ENCODE peak calls at places on chromosome X, in nine cellular contexts. F is fibroblast of pulmonary artery; Z is GM23338; V is progenitor cell of endocrine pancreas; O is kidney; S is pancreas; T is CD4-positive, alpha-beta T cell; W is GM12864; H is astrocyte of the spinal cord. R is an unnamed sample.

GRCh38 chrX:71543316-71543715 is 10.4 kb downstream of the OGT start:
- DNase-seq in W (no peak), Z (no peak), H (peak; percentile 41), F (peak; percentile 66), O (no peak), S (no peak), T (no peak), V (no peak), R (no peak)

GRCh38 chrX:153573999-153574398 is 24.9 kb downstream of the CCNQ start:
- DNase-seq in Z (peak; percentile 54), O (no peak), W (no peak), S (no peak), V (no peak), T (no peak), F (no peak), H (no peak), R (no peak)

GRCh38 chrX:134713618-134714107 is 55.4 kb upstream of the PLAC1 start:
- DNase-seq in V (no peak), H (no peak), Z (no peak), S (no peak), F (no peak), T (no peak), W (no peak), O (no peak), R (no peak)

GRCh38 chrX:150935466-150935865 is 37.0 kb upstream of the CD99L2 start:
- DNase-seq in H (peak; percentile 38), W (no peak), F (peak; percentile 1), O (peak; percentile 74), Z (no peak), S (no peak), T (no peak), V (no peak), R (no peak)

GRCh38 chrX:48465336-48465933 is 4.6 kb downstream of the SLC38A5 start:
- DNase-seq in O (no peak), Z (no peak), F (peak; percentile 79), T (no peak), W (no peak), H (peak; percentile 83), V (no peak), S (no peak), R (no peak)

GRCh38 chrX:77085372-77085771 is 361.8 kb upstream of the FGF16 start:
- DNase-seq in Z (peak; percentile 4), V (no peak), H (no peak), F (no peak), O (no peak), T (no peak), W (no peak), S (no peak), R (no peak)

GRCh38 chrX:54977387-54977786 is 16.6 kb downstream of the PFKFB1 start:
- DNase-seq in O (no peak), H (no peak), T (no peak), V (no peak), W (no peak), F (no peak), S (no peak), Z (no peak), R (no peak)

GRCh38 chrX:13164611-13165010 is 120.2 kb upstream of the FAM9C start:
- DNase-seq in Z (peak; percentile 72), S (no peak), H (no peak), W (no peak), O (no peak), T (no peak), F (no peak), V (no peak), R (no peak)

GRCh38 chrX:142040906-142041305 is 137.2 kb downstream of the MAGEC1 start:
- DNase-seq in W (no peak), F (no peak), H (no peak), T (no peak), Z (peak; percentile 0), V (no peak), O (no peak), S (no peak), R (no peak)

DNA sequence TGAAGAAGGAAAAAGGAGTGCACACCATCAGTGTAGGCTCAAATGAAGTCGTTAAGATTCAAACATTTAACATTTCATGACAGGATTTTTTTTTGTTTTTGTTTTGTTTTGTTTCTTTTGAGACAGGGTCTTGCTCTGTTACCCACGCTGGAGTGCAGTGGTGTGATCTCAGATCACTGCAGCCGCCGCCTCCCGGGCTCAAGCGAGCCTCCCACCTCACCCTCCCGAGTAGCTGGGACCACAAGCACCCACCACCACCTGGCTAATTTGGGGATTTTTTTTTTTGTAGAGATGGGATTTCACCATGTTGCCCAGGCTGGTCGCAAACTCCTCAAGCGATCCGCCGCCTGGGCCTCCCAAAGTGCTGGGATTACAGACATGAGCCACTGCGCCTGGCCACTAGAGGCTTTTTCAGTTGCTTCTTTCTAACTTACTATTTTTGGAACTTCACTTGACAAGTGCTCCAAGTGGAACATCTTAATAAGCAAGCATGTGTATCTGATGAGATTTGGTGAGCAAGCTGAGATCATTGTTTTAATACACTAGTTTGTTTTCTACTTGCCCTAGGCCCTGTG is 78.9 kb upstream of the CNKSR2 start:
- DNase-seq in T (no peak), H (no peak), S (no peak), F (no peak), Z (peak; percentile 32), W (no peak), V (no peak), O (no peak), R (no peak)
- TF ChIP-seq CTCF in T (no peak), H (no peak), S (no peak), F (no peak), Z (no peak), W (no peak), V (no peak), O (no peak), R (no peak)

GRCh38 chrX:7946960-7947359 is 19.7 kb upstream of the PNPLA4 start:
- DNase-seq in T (no peak), Z (peak; percentile 2), O (no peak), S (no peak), F (no peak), W (no peak), H (no peak), V (no peak), R (no peak)

GRCh38 chrX:7943600-7944245 is 16.5 kb upstream of the PNPLA4 start:
- DNase-seq in O (no peak), F (no peak), S (no peak), V (no peak), Z (no peak), T (no peak), H (peak; percentile 22), W (no peak), R (no peak)

GRCh38 chrX:7941390-7942042 is 14.3 kb upstream of the PNPLA4 start:
- DNase-seq in W (no peak), O (no peak), T (no peak), Z (peak; percentile 37), F (peak; percentile 6), V (peak; percentile 11), S (no peak), H (peak; percentile 23), R (no peak)
- TF ChIP-seq CTCF in W (peak; percentile 39), O (no peak), T (no peak), Z (peak; percentile 50), F (peak; percentile 39), V (peak; percentile 62), S (no peak), H (peak; percentile 56), R (no peak)

GRCh38 chrX:24150051-24150790 is 692 bp downstream of the ZFX start:
- DNase-seq in H (peak; percentile 97), F (peak; percentile 85), Z (peak; percentile 83), O (peak; percentile 98), V (peak; percentile 85), S (peak; percentile 94), T (peak; percentile 66), W (peak; percentile 66), R (peak; percentile 90)

GRCh38 chrX:24148118-24148517 is 1.4 kb upstream of the ZFX start:
- DNase-seq in S (no peak), O (no peak), H (peak; percentile 29), Z (no peak), F (no peak), W (no peak), V (no peak), T (no peak), R (no peak)

GRCh38 chrX:24151513-24151912 is 2.0 kb downstream of the ZFX start:
- DNase-seq in Z (no peak), S (no peak), H (no peak), V (no peak), W (no peak), O (no peak), T (no peak), F (no peak), R (no peak)

GRCh38 chrX:24148535-24149345 is 789 bp upstream of the ZFX start:
- DNase-seq in W (no peak), V (no peak), F (peak; percentile 51), Z (no peak), H (peak; percentile 48), T (no peak), S (no peak), O (no peak), R (no peak)

GRCh38 chrX:24149346-24150050 is at the start of gene ZFX:
- DNase-seq in O (peak; percentile 95), T (peak; percentile 53), F (peak; percentile 59), V (peak; percentile 56), W (no peak), Z (no peak), S (peak; percentile 84), H (peak; percentile 74), R (peak; percentile 75)
- TF ChIP-seq CTCF in O (no peak), T (no peak), F (no peak), V (no peak), W (no peak), Z (no peak), S (no peak), H (peak; percentile 7), R (no peak)

DNA sequence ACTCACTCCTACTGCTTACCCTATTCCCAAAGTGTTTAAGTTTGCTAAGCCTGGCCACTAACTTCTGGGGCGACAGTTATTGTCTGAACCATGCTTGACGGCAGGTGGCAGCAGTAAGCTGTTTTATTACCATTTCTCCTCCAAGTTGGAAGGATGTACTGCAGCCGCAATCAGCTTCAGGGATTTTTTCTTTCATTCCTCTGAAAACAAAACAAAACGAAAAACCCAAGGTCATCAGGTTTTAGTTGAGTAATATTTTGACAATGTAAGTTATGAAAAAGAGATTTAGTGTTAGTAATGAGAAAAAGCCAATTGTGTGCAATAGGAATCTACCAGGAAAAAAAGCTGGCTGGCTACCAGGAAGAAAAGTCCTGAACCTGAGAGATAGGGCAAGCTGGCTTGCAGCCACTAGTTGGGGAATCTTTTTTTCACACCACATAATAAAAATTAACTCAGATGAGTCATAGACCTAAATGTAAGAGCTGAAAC is 13.2 kb upstream of the RAB9B start:
- DNase-seq in V (peak; percentile 19), Z (peak; percentile 75), T (peak; percentile 21), O (peak; percentile 50), F (peak; percentile 86), S (peak; percentile 44), W (no peak), H (peak; percentile 81), R (peak; percentile 74)
- TF ChIP-seq CTCF in V (peak; percentile 71), Z (peak; percentile 77), T (peak; percentile 70), O (peak; percentile 56), F (peak; percentile 57), S (no peak), W (peak; percentile 52), H (peak; percentile 64), R (peak; percentile 43)

GRCh38 chrX:131752493-131753198 is 208.8 kb downstream of the OR13H1 start:
- DNase-seq in W (no peak), V (no peak), Z (no peak), F (no peak), T (no peak), S (peak; percentile 71), O (peak; percentile 81), H (peak; percentile 88), R (no peak)
- TF ChIP-seq CTCF in W (no peak), V (no peak), Z (no peak), F (no peak), T (no peak), S (no peak), O (no peak), H (no peak), R (no peak)